ENCODE peak calls at places on chromosomes 3 and 15, in seven cellular contexts. S is neuronal stem cell, D is GM23338, F is upper lobe of right lung, N is ovary, E is body of pancreas, K is RWPE1. H is an unnamed sample.

GRCh38 chr3:113496924-113497323 is 18.0 kb downstream of the SPICE1 start:
- DNase-seq in F (no peak), S (no peak), N (no peak), E (no peak), D (no peak), K (no peak), H (no peak)

GRCh38 chr3:8480699-8481098 is 20.9 kb upstream of the LMCD1 start:
- DNase-seq in D (no peak), K (no peak), N (no peak), E (no peak), S (no peak), F (no peak), H (no peak)

GRCh38 chr3:185701891-185702563 is 115.9 kb downstream of the SENP2 start:
- DNase-seq in S (no peak), E (peak; percentile 30), N (no peak), F (no peak), D (peak; percentile 36), K (no peak), H (no peak)

GRCh38 chr3:32782417-32782816 is 35.4 kb upstream of the TRIM71 start:
- DNase-seq in N (no peak), K (no peak), S (no peak), E (no peak), F (no peak), D (no peak), H (no peak)

GRCh38 chr3:169673521-169673920 is 10.0 kb upstream of the MECOM start:
- DNase-seq in S (no peak), E (no peak), K (no peak), D (no peak), N (no peak), F (no peak), H (no peak)

GRCh38 chr3:45026038-45026437 is at the start of gene CLEC3B:
- DNase-seq in D (no peak), E (no peak), K (no peak), N (no peak), S (no peak), F (peak; percentile 65), H (peak; percentile 63)

GRCh38 chr3:105866656-105867653 is 1.9 kb downstream of the CBLB start:
- DNase-seq in E (no peak), K (no peak), S (no peak), N (no peak), F (no peak), D (peak; percentile 9), H (no peak)

GRCh38 chr3:72452745-72453144 is 395.5 kb downstream of the SHQ1 start:
- DNase-seq in D (no peak), F (no peak), S (no peak), E (no peak), K (no peak), N (no peak), H (no peak)

GRCh38 chr15:39792025-39792893 is 9.6 kb upstream of the FSIP1 start:
- DNase-seq in D (no peak), S (no peak), E (no peak), F (no peak), N (no peak), K (no peak), H (no peak)

GRCh38 chr3:111591555-111591954 is 3.6 kb downstream of the ZBED2 start:
- DNase-seq in N (no peak), D (no peak), E (no peak), S (no peak), K (no peak), F (no peak), H (no peak)

GRCh38 chr15:34584996-34585395 is 1.5 kb upstream of the GOLGA8B start:
- DNase-seq in F (no peak), N (no peak), K (no peak), E (no peak), D (no peak), S (no peak), H (no peak)

GRCh38 chr3:180646187-180646790 is 33.0 kb downstream of the CCDC39 start:
- DNase-seq in N (no peak), E (no peak), K (peak; percentile 6), D (peak; percentile 39), F (no peak), S (no peak), H (no peak)

GRCh38 chr15:69591905-69592508 is 139.4 kb downstream of the RPLP1 start:
- DNase-seq in K (peak; percentile 85), E (no peak), S (no peak), F (no peak), N (no peak), D (no peak), H (no peak)

GRCh38 chr3:185308126-185308754 is 54.4 kb upstream of the EHHADH start:
- DNase-seq in F (no peak), S (peak; percentile 63), N (no peak), K (peak; percentile 53), E (peak; percentile 76), D (peak; percentile 95), H (no peak)

GRCh38 chr3:101497803-101498202 is 15.2 kb downstream of the SENP7 start:
- DNase-seq in F (no peak), S (no peak), D (no peak), N (no peak), E (no peak), K (no peak), H (no peak)

DNA sequence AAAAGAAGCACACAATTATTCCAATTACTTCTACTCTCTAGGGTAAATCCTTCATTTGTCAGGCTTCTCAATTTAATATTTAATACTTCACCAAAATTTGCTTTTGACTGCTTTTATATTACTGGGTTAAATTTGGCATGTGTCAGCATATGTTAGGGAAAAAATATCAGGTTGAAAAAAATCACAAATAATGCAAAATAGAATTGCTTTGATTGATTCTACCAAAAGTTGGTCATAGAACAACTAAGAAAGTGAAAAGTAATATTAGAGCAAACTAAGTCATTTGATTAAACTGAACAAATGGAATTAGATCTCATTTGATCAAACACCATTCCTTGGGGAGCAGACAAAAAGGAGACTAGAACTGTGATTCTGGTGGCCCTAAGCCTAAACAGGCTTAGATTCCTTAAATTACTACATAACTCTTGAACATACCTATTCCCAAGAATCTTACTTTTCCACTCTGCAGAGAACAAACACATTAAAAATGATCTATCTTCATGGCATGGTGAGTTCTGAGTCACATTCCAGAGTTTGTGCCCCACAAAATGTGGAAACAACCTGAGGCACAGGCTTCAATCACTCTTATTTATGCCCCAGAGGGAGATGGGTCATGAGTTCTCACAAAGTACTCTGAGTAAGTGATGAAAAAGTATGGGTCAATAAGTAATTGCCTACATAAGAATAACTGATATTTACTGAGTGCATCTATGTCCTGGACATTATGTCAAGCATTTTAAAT is 137.4 kb upstream of the SLC2A2 start:
- DNase-seq in E (no peak), F (no peak), D (no peak), N (no peak), S (no peak), K (peak; percentile 57), H (no peak)
- H3K27ac ChIP-seq in E (no peak overlapping the region), F (no peak overlapping the region), D (no peak overlapping the region), N (no peak overlapping the region), S (no peak overlapping the region), K (no peak overlapping the region), H (no peak overlapping the region)

GRCh38 chr3:66483006-66483928 is 17.6 kb downstream of the LRIG1 start:
- DNase-seq in E (peak; percentile 62), N (peak; percentile 87), F (no peak), K (no peak), S (no peak), D (no peak), H (peak; percentile 89)

GRCh38 chr3:66480666-66481065 is 20.2 kb downstream of the LRIG1 start:
- DNase-seq in S (no peak), K (no peak), E (no peak), N (no peak), D (no peak), F (no peak), H (no peak)

GRCh38 chr3:66482005-66482404 is 18.8 kb downstream of the LRIG1 start:
- DNase-seq in D (no peak), N (no peak), S (no peak), E (no peak), F (no peak), K (no peak), H (no peak)

GRCh38 chr3:66479532-66479947 is 21.3 kb downstream of the LRIG1 start:
- DNase-seq in D (no peak), S (no peak), K (no peak), N (no peak), E (no peak), F (no peak), H (no peak)

GRCh38 chr3:66481071-66482001 is 19.5 kb downstream of the LRIG1 start:
- DNase-seq in N (no peak), E (peak; percentile 59), D (no peak), F (no peak), S (no peak), K (no peak), H (no peak)
- H3K27ac ChIP-seq in N (peak overlapping the region; percentile 10), E (peak overlapping the region; percentile 84), D (peak overlapping the region; percentile 39), F (peak overlapping the region; percentile 52), S (no peak overlapping the region), K (no peak overlapping the region), H (peak overlapping the region; percentile 84)

GRCh38 chr15:40870716-40871115 is 3.3 kb downstream of the RHOV start:
- DNase-seq in S (no peak), N (no peak), D (no peak), E (peak; percentile 50), F (no peak), K (no peak), H (no peak)
- H3K27ac ChIP-seq in S (no peak overlapping the region), N (no peak overlapping the region), D (no peak overlapping the region), E (peak overlapping the region; percentile 97), F (no peak overlapping the region), K (peak overlapping the region; percentile 35), H (no peak overlapping the region)

DNA sequence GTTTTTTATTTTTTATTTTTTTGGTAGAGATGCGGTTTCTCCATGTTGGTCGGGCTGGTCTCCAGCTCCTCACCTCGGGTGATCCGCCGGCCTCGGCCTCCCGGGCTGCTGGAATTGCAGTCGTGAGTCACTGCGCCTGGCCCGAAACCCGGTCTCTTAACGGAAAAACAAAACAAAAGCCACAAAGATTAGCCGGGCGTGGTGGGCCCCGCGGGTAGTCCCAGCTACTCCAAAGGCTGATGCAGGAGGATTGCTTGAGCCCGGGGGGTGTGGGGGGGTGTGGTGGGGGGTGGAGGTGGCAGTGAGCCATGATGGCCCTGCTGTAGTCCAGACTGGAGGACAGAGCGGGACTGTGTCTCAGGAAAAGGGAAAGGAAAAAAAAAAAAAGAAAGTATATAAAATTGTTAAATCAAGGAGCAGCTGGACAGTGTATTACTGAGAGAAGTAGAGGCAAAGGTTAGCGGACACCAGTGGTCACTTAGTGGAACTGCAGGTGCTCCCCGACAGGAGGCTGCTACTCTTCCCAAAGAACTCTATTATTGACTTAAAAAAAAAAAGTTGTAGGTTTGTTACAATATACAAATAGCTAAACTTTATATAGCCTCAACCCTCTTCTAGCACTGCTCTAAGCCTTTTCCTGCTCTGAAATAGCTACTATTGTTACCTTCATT is 30.3 kb upstream of the TUBGCP5 start:
- DNase-seq in D (peak; percentile 60), F (no peak), E (no peak), N (no peak), K (peak; percentile 20), S (no peak), H (no peak)
- H3K27ac ChIP-seq in D (no peak overlapping the region), F (no peak overlapping the region), E (no peak overlapping the region), N (no peak overlapping the region), K (no peak overlapping the region), S (no peak overlapping the region), H (no peak overlapping the region)

H was measured in uterus.